ENCODE peak calls at places on chromosomes 5 and 9, in four cellular contexts. I, B, O and D are unnamed samples.

GRCh38 chr5:10977011-10977410 is 216.0 kb upstream of the DAP start:
- DNase-seq in O (no peak), I (no peak), B (peak; percentile 22), D (no peak)

GRCh38 chr9:136539427-136540412 is 6.1 kb downstream of the NOTCH1 start:
- DNase-seq in O (peak; percentile 97), I (peak; percentile 92), B (peak; percentile 88), D (peak; percentile 99)

GRCh38 chr9:129933215-129933614 is 98.0 kb downstream of the USP20 start:
- DNase-seq in B (no peak), I (no peak), O (no peak), D (no peak)

GRCh38 chr9:78565481-78565880 is 268.6 kb downstream of the PSAT1 start:
- DNase-seq in I (no peak), O (no peak), B (no peak), D (no peak)

GRCh38 chr9:24832307-24832706 is 286.6 kb upstream of the IZUMO3 start:
- DNase-seq in O (peak; percentile 17), I (no peak), B (no peak), D (no peak)

GRCh38 chr9:224540-225520 is 10.2 kb downstream of the DOCK8 start:
- DNase-seq in B (no peak), O (no peak), I (no peak), D (no peak)

GRCh38 chr9:89815061-89815902 is 210.5 kb downstream of the GADD45G start:
- DNase-seq in O (no peak), B (no peak), I (no peak), D (no peak)

GRCh38 chr9:18327106-18327505 is 146.8 kb upstream of the ADAMTSL1 start:
- DNase-seq in B (no peak), I (no peak), O (no peak), D (no peak)

GRCh38 chr5:36839479-36839878 is 37.1 kb upstream of the NIPBL start:
- DNase-seq in I (no peak), B (no peak), O (no peak), D (no peak)

GRCh38 chr5:77138981-77139380 is 51.9 kb upstream of the ZBED3 start:
- DNase-seq in O (no peak), B (peak; percentile 21), I (no peak), D (no peak)

GRCh38 chr5:3009605-3010004 is 258.1 kb upstream of the IRX2 start:
- DNase-seq in I (no peak), B (no peak), O (no peak), D (no peak)
- H3K9me3 ChIP-seq in I (no peaks in the 10 kb centered on the region), B (no peaks in the 10 kb centered on the region), O (no peaks in the 10 kb centered on the region), D (no peaks in the 10 kb centered on the region)

DNA sequence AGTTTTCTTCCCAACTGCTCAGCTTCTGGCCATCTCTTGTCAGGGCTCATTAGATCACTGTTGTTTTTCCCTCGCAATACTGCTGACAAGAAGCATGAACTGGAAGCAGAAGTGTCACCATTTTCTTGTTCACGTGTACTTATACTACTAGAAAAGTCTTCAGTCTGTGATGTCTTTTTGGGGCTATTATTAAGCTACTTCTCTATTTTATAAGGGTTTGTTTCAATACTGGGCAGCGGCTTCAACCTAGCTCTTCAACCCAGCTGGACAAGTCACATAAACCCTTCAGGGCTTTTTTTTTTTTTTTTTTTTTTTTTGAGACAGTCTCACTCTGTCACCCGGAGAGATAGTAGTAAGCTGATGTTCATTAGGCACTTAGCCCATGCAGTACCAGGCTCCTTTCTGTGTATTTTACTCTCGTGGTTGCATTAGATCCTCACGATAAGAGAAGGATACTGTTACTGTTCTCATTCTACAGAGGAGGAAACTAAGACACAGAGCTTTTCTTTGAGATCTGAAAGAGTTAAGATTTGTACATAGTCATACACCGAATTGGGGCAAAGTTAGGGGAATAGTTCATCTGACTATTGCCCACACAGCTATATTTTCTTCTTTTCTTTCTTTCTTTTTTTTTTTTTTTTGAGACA is 20.5 kb downstream of the RAPGEF1 start:
- DNase-seq in B (no peak), I (no peak), O (no peak), D (no peak)
- H3K27ac ChIP-seq in B (no peak overlapping the region), I (peak overlapping the region; percentile 83), O (peak overlapping the region; percentile 77), D (no peak overlapping the region)

DNA sequence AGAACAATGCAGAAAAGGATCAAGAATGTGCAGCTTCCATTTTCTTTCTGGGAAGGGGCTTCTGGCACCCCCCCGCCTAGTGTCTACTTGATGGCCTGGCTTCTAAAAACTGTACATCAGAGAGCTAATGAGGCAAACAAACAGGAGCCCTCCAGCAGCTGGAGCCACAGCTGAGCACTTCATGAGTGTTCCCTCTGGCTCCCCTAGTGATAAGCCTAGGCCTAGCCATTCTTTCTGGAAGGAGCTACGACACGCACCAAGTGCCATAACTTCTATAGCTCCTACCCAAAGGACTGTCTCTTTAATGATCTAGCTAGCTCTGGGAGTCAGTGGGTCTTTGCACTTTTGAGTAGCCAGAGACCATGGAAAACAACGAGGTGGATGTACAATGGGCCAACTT is 66.1 kb downstream of the DNAH5 start:
- DNase-seq in O (no peak), B (no peak), I (no peak), D (no peak)
- H3K9me3 ChIP-seq in O (no peaks in the 10 kb centered on the region), B (no peaks in the 10 kb centered on the region), I (peaks cover 49% of the 10 kb centered on the region), D (no peaks in the 10 kb centered on the region)

GRCh38 chr9:80351612-80352011 is 779.8 kb downstream of the TLE4 start:
- DNase-seq in I (no peak), B (no peak), O (no peak), D (no peak)
- H3K27ac ChIP-seq in I (no peak overlapping the region), B (no peak overlapping the region), O (no peak overlapping the region), D (no peak overlapping the region)

DNA sequence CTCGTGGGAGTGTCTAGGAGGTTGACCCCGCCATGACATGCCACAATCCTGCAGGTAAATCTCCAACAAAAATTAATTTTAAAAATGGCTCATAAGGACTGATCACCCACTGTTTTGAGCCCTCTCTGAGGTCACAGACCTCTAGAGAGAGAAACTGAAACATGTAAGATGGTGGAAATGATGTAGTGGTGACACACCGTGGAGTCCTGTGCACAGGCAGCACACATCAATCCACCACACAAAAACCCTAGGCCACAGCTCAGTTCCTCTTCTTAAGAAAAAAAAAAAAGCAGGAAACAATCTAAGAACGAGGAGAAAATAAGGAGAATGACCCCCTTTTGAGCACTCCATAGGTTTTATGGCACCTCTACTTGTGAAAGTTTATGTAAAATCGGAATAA is 93.8 kb upstream of the FAM120A start:
- DNase-seq in B (no peak), I (no peak), O (peak; percentile 42), D (no peak)
- H3K9me3 ChIP-seq in B (no peaks in the 10 kb centered on the region), I (peaks cover 33% of the 10 kb centered on the region), O (no peaks in the 10 kb centered on the region), D (no peaks in the 10 kb centered on the region)